ENCODE peak calls at places on chromosomes 13 and 19, in eight cellular contexts. One of them, this sample, is unnamed.

GRCh38 chr19:10260141-10260584 is 8.1 kb downstream of the MRPL4 start:
- DNase-seq in substantia nigra: no peak
- DNase-seq in uterus: no peak
- DNase-seq in GM12891: no peak
- DNase-seq in HAP-1: no peak
- DNase-seq in NCI-H345: no peak
- DNase-seq in stimulated activated effector memory CD8-positive, alpha-beta T cell treated with anti-CD3 and anti-CD28 coated beads, Interleukin-12 subunit alpha, Interleukin-12 subunit beta, amount 100 ng/mL, for 72 hours: peak
- DNase-seq in activated CD4-positive, alpha-beta T cell treated with anti-CD3 and anti-CD28 coated beads, Interleukin-2, amount 10 ng/mL, durations not matched to agents 7 days and 5 days: no peak
- DNase-seq in this sample: no peak

GRCh38 chr19:23823952-23824389 is 65.3 kb upstream of the ZNF681 start:
- DNase-seq in activated CD4-positive, alpha-beta T cell treated with anti-CD3 and anti-CD28 coated beads, Interleukin-2, amount 10 ng/mL, durations not matched to agents 7 days and 5 days: peak
- DNase-seq in GM12891: peak
- DNase-seq in NCI-H345: no peak
- DNase-seq in substantia nigra: no peak
- DNase-seq in stimulated activated effector memory CD8-positive, alpha-beta T cell treated with anti-CD3 and anti-CD28 coated beads, Interleukin-12 subunit alpha, Interleukin-12 subunit beta, amount 100 ng/mL, for 72 hours: no peak
- DNase-seq in HAP-1: peak
- DNase-seq in uterus: no peak
- DNase-seq in this sample: peak

GRCh38 chr13:41562541-41563178 is 105.3 kb downstream of the RGCC start:
- DNase-seq in GM12891: no peak
- DNase-seq in stimulated activated effector memory CD8-positive, alpha-beta T cell treated with anti-CD3 and anti-CD28 coated beads, Interleukin-12 subunit alpha, Interleukin-12 subunit beta, amount 100 ng/mL, for 72 hours: no peak
- DNase-seq in NCI-H345: no peak
- DNase-seq in HAP-1: no peak
- DNase-seq in activated CD4-positive, alpha-beta T cell treated with anti-CD3 and anti-CD28 coated beads, Interleukin-2, amount 10 ng/mL, durations not matched to agents 7 days and 5 days: no peak
- DNase-seq in uterus: no peak
- DNase-seq in substantia nigra: no peak
- DNase-seq in this sample: no peak

GRCh38 chr13:75704942-75705320 is 68.8 kb downstream of the LMO7 start:
- DNase-seq in substantia nigra: no peak
- DNase-seq in stimulated activated effector memory CD8-positive, alpha-beta T cell treated with anti-CD3 and anti-CD28 coated beads, Interleukin-12 subunit alpha, Interleukin-12 subunit beta, amount 100 ng/mL, for 72 hours: no peak
- DNase-seq in HAP-1: peak
- DNase-seq in uterus: no peak
- DNase-seq in GM12891: no peak
- DNase-seq in NCI-H345: peak
- DNase-seq in activated CD4-positive, alpha-beta T cell treated with anti-CD3 and anti-CD28 coated beads, Interleukin-2, amount 10 ng/mL, durations not matched to agents 7 days and 5 days: no peak
- DNase-seq in this sample: no peak

GRCh38 chr19:33390908-33391630 is 17.6 kb downstream of the CEBPG start:
- DNase-seq in HAP-1: no peak
- DNase-seq in GM12891: peak
- DNase-seq in uterus: peak
- DNase-seq in activated CD4-positive, alpha-beta T cell treated with anti-CD3 and anti-CD28 coated beads, Interleukin-2, amount 10 ng/mL, durations not matched to agents 7 days and 5 days: no peak
- DNase-seq in stimulated activated effector memory CD8-positive, alpha-beta T cell treated with anti-CD3 and anti-CD28 coated beads, Interleukin-12 subunit alpha, Interleukin-12 subunit beta, amount 100 ng/mL, for 72 hours: no peak
- DNase-seq in NCI-H345: no peak
- DNase-seq in substantia nigra: no peak
- DNase-seq in this sample: no peak

GRCh38 chr13:25192489-25192888 is 20.4 kb upstream of the AMER2 start:
- DNase-seq in stimulated activated effector memory CD8-positive, alpha-beta T cell treated with anti-CD3 and anti-CD28 coated beads, Interleukin-12 subunit alpha, Interleukin-12 subunit beta, amount 100 ng/mL, for 72 hours: no peak
- DNase-seq in HAP-1: no peak
- DNase-seq in uterus: no peak
- DNase-seq in NCI-H345: no peak
- DNase-seq in substantia nigra: peak
- DNase-seq in GM12891: no peak
- DNase-seq in activated CD4-positive, alpha-beta T cell treated with anti-CD3 and anti-CD28 coated beads, Interleukin-2, amount 10 ng/mL, durations not matched to agents 7 days and 5 days: no peak
- DNase-seq in this sample: no peak

GRCh38 chr19:22935151-22935550 is 67.8 kb downstream of the ZNF728 start:
- DNase-seq in uterus: no peak
- DNase-seq in HAP-1: no peak
- DNase-seq in substantia nigra: no peak
- DNase-seq in activated CD4-positive, alpha-beta T cell treated with anti-CD3 and anti-CD28 coated beads, Interleukin-2, amount 10 ng/mL, durations not matched to agents 7 days and 5 days: no peak
- DNase-seq in GM12891: no peak
- DNase-seq in stimulated activated effector memory CD8-positive, alpha-beta T cell treated with anti-CD3 and anti-CD28 coated beads, Interleukin-12 subunit alpha, Interleukin-12 subunit beta, amount 100 ng/mL, for 72 hours: no peak
- DNase-seq in NCI-H345: no peak
- DNase-seq in this sample: no peak

GRCh38 chr19:29841559-29842367 is 30.0 kb downstream of the CCNE1 start:
- DNase-seq in uterus: no peak
- DNase-seq in HAP-1: peak
- DNase-seq in GM12891: no peak
- DNase-seq in stimulated activated effector memory CD8-positive, alpha-beta T cell treated with anti-CD3 and anti-CD28 coated beads, Interleukin-12 subunit alpha, Interleukin-12 subunit beta, amount 100 ng/mL, for 72 hours: no peak
- DNase-seq in activated CD4-positive, alpha-beta T cell treated with anti-CD3 and anti-CD28 coated beads, Interleukin-2, amount 10 ng/mL, durations not matched to agents 7 days and 5 days: no peak
- DNase-seq in substantia nigra: no peak
- DNase-seq in NCI-H345: peak
- DNase-seq in this sample: peak

GRCh38 chr13:110555601-110556223 is 5.8 kb downstream of the RAB20 start:
- DNase-seq in activated CD4-positive, alpha-beta T cell treated with anti-CD3 and anti-CD28 coated beads, Interleukin-2, amount 10 ng/mL, durations not matched to agents 7 days and 5 days: no peak
- DNase-seq in uterus: no peak
- DNase-seq in stimulated activated effector memory CD8-positive, alpha-beta T cell treated with anti-CD3 and anti-CD28 coated beads, Interleukin-12 subunit alpha, Interleukin-12 subunit beta, amount 100 ng/mL, for 72 hours: no peak
- DNase-seq in HAP-1: no peak
- DNase-seq in substantia nigra: no peak
- DNase-seq in NCI-H345: peak
- DNase-seq in GM12891: no peak
- DNase-seq in this sample: peak

GRCh38 chr13:46179576-46180368 is 2.2 kb downstream of the LCP1 start:
- DNase-seq in uterus: no peak
- DNase-seq in substantia nigra: no peak
- DNase-seq in NCI-H345: no peak
- DNase-seq in stimulated activated effector memory CD8-positive, alpha-beta T cell treated with anti-CD3 and anti-CD28 coated beads, Interleukin-12 subunit alpha, Interleukin-12 subunit beta, amount 100 ng/mL, for 72 hours: peak
- DNase-seq in HAP-1: no peak
- DNase-seq in activated CD4-positive, alpha-beta T cell treated with anti-CD3 and anti-CD28 coated beads, Interleukin-2, amount 10 ng/mL, durations not matched to agents 7 days and 5 days: peak
- DNase-seq in GM12891: no peak
- DNase-seq in this sample: no peak

GRCh38 chr19:18776736-18777135 is 14.4 kb downstream of the COMP start:
- DNase-seq in GM12891: no peak
- DNase-seq in substantia nigra: no peak
- DNase-seq in uterus: no peak
- DNase-seq in activated CD4-positive, alpha-beta T cell treated with anti-CD3 and anti-CD28 coated beads, Interleukin-2, amount 10 ng/mL, durations not matched to agents 7 days and 5 days: no peak
- DNase-seq in HAP-1: no peak
- DNase-seq in NCI-H345: no peak
- DNase-seq in stimulated activated effector memory CD8-positive, alpha-beta T cell treated with anti-CD3 and anti-CD28 coated beads, Interleukin-12 subunit alpha, Interleukin-12 subunit beta, amount 100 ng/mL, for 72 hours: no peak
- DNase-seq in this sample: no peak

GRCh38 chr13:52419080-52419479 is 13.1 kb upstream of the THSD1 start:
- DNase-seq in stimulated activated effector memory CD8-positive, alpha-beta T cell treated with anti-CD3 and anti-CD28 coated beads, Interleukin-12 subunit alpha, Interleukin-12 subunit beta, amount 100 ng/mL, for 72 hours: no peak
- DNase-seq in activated CD4-positive, alpha-beta T cell treated with anti-CD3 and anti-CD28 coated beads, Interleukin-2, amount 10 ng/mL, durations not matched to agents 7 days and 5 days: no peak
- DNase-seq in GM12891: no peak
- DNase-seq in substantia nigra: no peak
- DNase-seq in NCI-H345: no peak
- DNase-seq in uterus: no peak
- DNase-seq in HAP-1: no peak
- DNase-seq in this sample: no peak

GRCh38 chr19:582497-583197 is 7.0 kb upstream of the HCN2 start:
- DNase-seq in stimulated activated effector memory CD8-positive, alpha-beta T cell treated with anti-CD3 and anti-CD28 coated beads, Interleukin-12 subunit alpha, Interleukin-12 subunit beta, amount 100 ng/mL, for 72 hours: no peak
- DNase-seq in substantia nigra: no peak
- DNase-seq in uterus: no peak
- DNase-seq in GM12891: no peak
- DNase-seq in NCI-H345: no peak
- DNase-seq in activated CD4-positive, alpha-beta T cell treated with anti-CD3 and anti-CD28 coated beads, Interleukin-2, amount 10 ng/mL, durations not matched to agents 7 days and 5 days: no peak
- DNase-seq in HAP-1: no peak
- DNase-seq in this sample: no peak

GRCh38 chr13:44710576-44710975 is 134.4 kb upstream of the TSC22D1 start:
- DNase-seq in NCI-H345: no peak
- DNase-seq in substantia nigra: no peak
- DNase-seq in uterus: no peak
- DNase-seq in GM12891: peak
- DNase-seq in activated CD4-positive, alpha-beta T cell treated with anti-CD3 and anti-CD28 coated beads, Interleukin-2, amount 10 ng/mL, durations not matched to agents 7 days and 5 days: no peak
- DNase-seq in stimulated activated effector memory CD8-positive, alpha-beta T cell treated with anti-CD3 and anti-CD28 coated beads, Interleukin-12 subunit alpha, Interleukin-12 subunit beta, amount 100 ng/mL, for 72 hours: no peak
- DNase-seq in HAP-1: no peak
- DNase-seq in this sample: no peak

GRCh38 chr13:50721664-50721976 is 121.9 kb downstream of the DLEU7 start:
- DNase-seq in NCI-H345: no peak
- DNase-seq in activated CD4-positive, alpha-beta T cell treated with anti-CD3 and anti-CD28 coated beads, Interleukin-2, amount 10 ng/mL, durations not matched to agents 7 days and 5 days: no peak
- DNase-seq in stimulated activated effector memory CD8-positive, alpha-beta T cell treated with anti-CD3 and anti-CD28 coated beads, Interleukin-12 subunit alpha, Interleukin-12 subunit beta, amount 100 ng/mL, for 72 hours: no peak
- DNase-seq in GM12891: no peak
- DNase-seq in HAP-1: no peak
- DNase-seq in substantia nigra: no peak
- DNase-seq in uterus: no peak
- DNase-seq in this sample: no peak

GRCh38 chr19:16627194-16627927 is 643 bp downstream of the MED26 start:
- DNase-seq in substantia nigra: no peak
- DNase-seq in GM12891: no peak
- DNase-seq in NCI-H345: no peak
- DNase-seq in activated CD4-positive, alpha-beta T cell treated with anti-CD3 and anti-CD28 coated beads, Interleukin-2, amount 10 ng/mL, durations not matched to agents 7 days and 5 days: peak
- DNase-seq in uterus: no peak
- DNase-seq in HAP-1: peak
- DNase-seq in stimulated activated effector memory CD8-positive, alpha-beta T cell treated with anti-CD3 and anti-CD28 coated beads, Interleukin-12 subunit alpha, Interleukin-12 subunit beta, amount 100 ng/mL, for 72 hours: peak
- DNase-seq in this sample: no peak

GRCh38 chr19:44741841-44742352 is 6.6 kb upstream of the BCL3 start:
- DNase-seq in HAP-1: peak
- DNase-seq in stimulated activated effector memory CD8-positive, alpha-beta T cell treated with anti-CD3 and anti-CD28 coated beads, Interleukin-12 subunit alpha, Interleukin-12 subunit beta, amount 100 ng/mL, for 72 hours: no peak
- DNase-seq in activated CD4-positive, alpha-beta T cell treated with anti-CD3 and anti-CD28 coated beads, Interleukin-2, amount 10 ng/mL, durations not matched to agents 7 days and 5 days: no peak
- DNase-seq in uterus: peak
- DNase-seq in NCI-H345: peak
- DNase-seq in GM12891: no peak
- DNase-seq in substantia nigra: peak
- DNase-seq in this sample: no peak

GRCh38 chr13:75196112-75196855 is 285.7 kb downstream of the TBC1D4 start:
- DNase-seq in substantia nigra: no peak
- DNase-seq in stimulated activated effector memory CD8-positive, alpha-beta T cell treated with anti-CD3 and anti-CD28 coated beads, Interleukin-12 subunit alpha, Interleukin-12 subunit beta, amount 100 ng/mL, for 72 hours: no peak
- DNase-seq in HAP-1: no peak
- DNase-seq in activated CD4-positive, alpha-beta T cell treated with anti-CD3 and anti-CD28 coated beads, Interleukin-2, amount 10 ng/mL, durations not matched to agents 7 days and 5 days: no peak
- DNase-seq in NCI-H345: no peak
- DNase-seq in uterus: no peak
- DNase-seq in GM12891: no peak
- DNase-seq in this sample: no peak

GRCh38 chr13:23467048-23467931 is 33.8 kb upstream of the SACS start:
- DNase-seq in activated CD4-positive, alpha-beta T cell treated with anti-CD3 and anti-CD28 coated beads, Interleukin-2, amount 10 ng/mL, durations not matched to agents 7 days and 5 days: no peak
- DNase-seq in stimulated activated effector memory CD8-positive, alpha-beta T cell treated with anti-CD3 and anti-CD28 coated beads, Interleukin-12 subunit alpha, Interleukin-12 subunit beta, amount 100 ng/mL, for 72 hours: no peak
- DNase-seq in NCI-H345: no peak
- DNase-seq in HAP-1: no peak
- DNase-seq in uterus: no peak
- DNase-seq in substantia nigra: no peak
- DNase-seq in GM12891: no peak
- DNase-seq in this sample: no peak

GRCh38 chr13:19910336-19911072 is 47.1 kb upstream of the ZMYM5 start:
- DNase-seq in activated CD4-positive, alpha-beta T cell treated with anti-CD3 and anti-CD28 coated beads, Interleukin-2, amount 10 ng/mL, durations not matched to agents 7 days and 5 days: no peak
- DNase-seq in GM12891: no peak
- DNase-seq in uterus: no peak
- DNase-seq in NCI-H345: no peak
- DNase-seq in stimulated activated effector memory CD8-positive, alpha-beta T cell treated with anti-CD3 and anti-CD28 coated beads, Interleukin-12 subunit alpha, Interleukin-12 subunit beta, amount 100 ng/mL, for 72 hours: no peak
- DNase-seq in substantia nigra: no peak
- DNase-seq in HAP-1: no peak
- DNase-seq in this sample: no peak

GRCh38 chr19:4278460-4278901 is 585 bp upstream of the SHD start:
- DNase-seq in activated CD4-positive, alpha-beta T cell treated with anti-CD3 and anti-CD28 coated beads, Interleukin-2, amount 10 ng/mL, durations not matched to agents 7 days and 5 days: no peak
- DNase-seq in uterus: no peak
- DNase-seq in GM12891: no peak
- DNase-seq in HAP-1: no peak
- DNase-seq in NCI-H345: no peak
- DNase-seq in substantia nigra: no peak
- DNase-seq in stimulated activated effector memory CD8-positive, alpha-beta T cell treated with anti-CD3 and anti-CD28 coated beads, Interleukin-12 subunit alpha, Interleukin-12 subunit beta, amount 100 ng/mL, for 72 hours: no peak
- DNase-seq in this sample: no peak

GRCh38 chr19:3450796-3451411 is 29.4 kb downstream of the SMIM24 start:
- DNase-seq in activated CD4-positive, alpha-beta T cell treated with anti-CD3 and anti-CD28 coated beads, Interleukin-2, amount 10 ng/mL, durations not matched to agents 7 days and 5 days: no peak
- DNase-seq in HAP-1: no peak
- DNase-seq in substantia nigra: no peak
- DNase-seq in stimulated activated effector memory CD8-positive, alpha-beta T cell treated with anti-CD3 and anti-CD28 coated beads, Interleukin-12 subunit alpha, Interleukin-12 subunit beta, amount 100 ng/mL, for 72 hours: no peak
- DNase-seq in NCI-H345: no peak
- DNase-seq in GM12891: no peak
- DNase-seq in uterus: peak
- DNase-seq in this sample: no peak

GRCh38 chr13:54733639-54734038 is 1705.0 kb downstream of the OLFM4 start:
- DNase-seq in HAP-1: peak
- DNase-seq in substantia nigra: no peak
- DNase-seq in NCI-H345: no peak
- DNase-seq in uterus: no peak
- DNase-seq in GM12891: no peak
- DNase-seq in activated CD4-positive, alpha-beta T cell treated with anti-CD3 and anti-CD28 coated beads, Interleukin-2, amount 10 ng/mL, durations not matched to agents 7 days and 5 days: no peak
- DNase-seq in stimulated activated effector memory CD8-positive, alpha-beta T cell treated with anti-CD3 and anti-CD28 coated beads, Interleukin-12 subunit alpha, Interleukin-12 subunit beta, amount 100 ng/mL, for 72 hours: no peak
- DNase-seq in this sample: peak

GRCh38 chr13:30504081-30504480 is 38.3 kb upstream of the HMGB1 start:
- DNase-seq in uterus: no peak
- DNase-seq in substantia nigra: no peak
- DNase-seq in HAP-1: no peak
- DNase-seq in stimulated activated effector memory CD8-positive, alpha-beta T cell treated with anti-CD3 and anti-CD28 coated beads, Interleukin-12 subunit alpha, Interleukin-12 subunit beta, amount 100 ng/mL, for 72 hours: no peak
- DNase-seq in GM12891: peak
- DNase-seq in NCI-H345: no peak
- DNase-seq in activated CD4-positive, alpha-beta T cell treated with anti-CD3 and anti-CD28 coated beads, Interleukin-2, amount 10 ng/mL, durations not matched to agents 7 days and 5 days: no peak
- DNase-seq in this sample: no peak

GRCh38 chr19:12692960-12693359 is 3.5 kb downstream of the FBXW9 start:
- DNase-seq in HAP-1: no peak
- DNase-seq in substantia nigra: no peak
- DNase-seq in GM12891: no peak
- DNase-seq in stimulated activated effector memory CD8-positive, alpha-beta T cell treated with anti-CD3 and anti-CD28 coated beads, Interleukin-12 subunit alpha, Interleukin-12 subunit beta, amount 100 ng/mL, for 72 hours: no peak
- DNase-seq in uterus: no peak
- DNase-seq in activated CD4-positive, alpha-beta T cell treated with anti-CD3 and anti-CD28 coated beads, Interleukin-2, amount 10 ng/mL, durations not matched to agents 7 days and 5 days: no peak
- DNase-seq in NCI-H345: no peak
- DNase-seq in this sample: no peak

GRCh38 chr19:3821857-3822364 is 35.7 kb upstream of the MATK start:
- DNase-seq in HAP-1: peak
- DNase-seq in stimulated activated effector memory CD8-positive, alpha-beta T cell treated with anti-CD3 and anti-CD28 coated beads, Interleukin-12 subunit alpha, Interleukin-12 subunit beta, amount 100 ng/mL, for 72 hours: peak
- DNase-seq in uterus: no peak
- DNase-seq in GM12891: peak
- DNase-seq in NCI-H345: peak
- DNase-seq in substantia nigra: no peak
- DNase-seq in activated CD4-positive, alpha-beta T cell treated with anti-CD3 and anti-CD28 coated beads, Interleukin-2, amount 10 ng/mL, durations not matched to agents 7 days and 5 days: peak
- DNase-seq in this sample: peak

GRCh38 chr13:41428155-41428554 is 29.2 kb upstream of the RGCC start:
- DNase-seq in activated CD4-positive, alpha-beta T cell treated with anti-CD3 and anti-CD28 coated beads, Interleukin-2, amount 10 ng/mL, durations not matched to agents 7 days and 5 days: peak
- DNase-seq in HAP-1: no peak
- DNase-seq in NCI-H345: no peak
- DNase-seq in GM12891: no peak
- DNase-seq in uterus: no peak
- DNase-seq in stimulated activated effector memory CD8-positive, alpha-beta T cell treated with anti-CD3 and anti-CD28 coated beads, Interleukin-12 subunit alpha, Interleukin-12 subunit beta, amount 100 ng/mL, for 72 hours: peak
- DNase-seq in substantia nigra: peak
- DNase-seq in this sample: no peak

GRCh38 chr13:44188257-44188656 is 185.4 kb upstream of the SERP2 start:
- DNase-seq in uterus: no peak
- DNase-seq in HAP-1: no peak
- DNase-seq in substantia nigra: no peak
- DNase-seq in NCI-H345: no peak
- DNase-seq in stimulated activated effector memory CD8-positive, alpha-beta T cell treated with anti-CD3 and anti-CD28 coated beads, Interleukin-12 subunit alpha, Interleukin-12 subunit beta, amount 100 ng/mL, for 72 hours: no peak
- DNase-seq in GM12891: no peak
- DNase-seq in activated CD4-positive, alpha-beta T cell treated with anti-CD3 and anti-CD28 coated beads, Interleukin-2, amount 10 ng/mL, durations not matched to agents 7 days and 5 days: no peak
- DNase-seq in this sample: no peak

GRCh38 chr19:35741216-35741541 is 1.1 kb downstream of the IGFLR1 start:
- DNase-seq in GM12891: no peak
- DNase-seq in substantia nigra: no peak
- DNase-seq in HAP-1: no peak
- DNase-seq in activated CD4-positive, alpha-beta T cell treated with anti-CD3 and anti-CD28 coated beads, Interleukin-2, amount 10 ng/mL, durations not matched to agents 7 days and 5 days: no peak
- DNase-seq in NCI-H345: no peak
- DNase-seq in stimulated activated effector memory CD8-positive, alpha-beta T cell treated with anti-CD3 and anti-CD28 coated beads, Interleukin-12 subunit alpha, Interleukin-12 subunit beta, amount 100 ng/mL, for 72 hours: no peak
- DNase-seq in uterus: no peak
- DNase-seq in this sample: no peak

GRCh38 chr13:45490068-45490467 is 25.3 kb downstream of the COG3 start:
- DNase-seq in uterus: no peak
- DNase-seq in activated CD4-positive, alpha-beta T cell treated with anti-CD3 and anti-CD28 coated beads, Interleukin-2, amount 10 ng/mL, durations not matched to agents 7 days and 5 days: peak
- DNase-seq in stimulated activated effector memory CD8-positive, alpha-beta T cell treated with anti-CD3 and anti-CD28 coated beads, Interleukin-12 subunit alpha, Interleukin-12 subunit beta, amount 100 ng/mL, for 72 hours: no peak
- DNase-seq in substantia nigra: no peak
- DNase-seq in GM12891: no peak
- DNase-seq in NCI-H345: no peak
- DNase-seq in HAP-1: peak
- DNase-seq in this sample: peak

GRCh38 chr13:94825507-94825906 is 113.2 kb upstream of the SOX21 start:
- DNase-seq in stimulated activated effector memory CD8-positive, alpha-beta T cell treated with anti-CD3 and anti-CD28 coated beads, Interleukin-12 subunit alpha, Interleukin-12 subunit beta, amount 100 ng/mL, for 72 hours: no peak
- DNase-seq in GM12891: no peak
- DNase-seq in substantia nigra: peak
- DNase-seq in uterus: peak
- DNase-seq in activated CD4-positive, alpha-beta T cell treated with anti-CD3 and anti-CD28 coated beads, Interleukin-2, amount 10 ng/mL, durations not matched to agents 7 days and 5 days: no peak
- DNase-seq in HAP-1: peak
- DNase-seq in NCI-H345: peak
- DNase-seq in this sample: no peak

GRCh38 chr19:54325194-54325621 is 12.2 kb upstream of the LILRA5 start:
- DNase-seq in stimulated activated effector memory CD8-positive, alpha-beta T cell treated with anti-CD3 and anti-CD28 coated beads, Interleukin-12 subunit alpha, Interleukin-12 subunit beta, amount 100 ng/mL, for 72 hours: peak
- DNase-seq in GM12891: peak
- DNase-seq in substantia nigra: no peak
- DNase-seq in NCI-H345: peak
- DNase-seq in activated CD4-positive, alpha-beta T cell treated with anti-CD3 and anti-CD28 coated beads, Interleukin-2, amount 10 ng/mL, durations not matched to agents 7 days and 5 days: peak
- DNase-seq in HAP-1: peak
- DNase-seq in uterus: no peak
- DNase-seq in this sample: peak

GRCh38 chr19:2042485-2043268 is 8.4 kb downstream of the MKNK2 start:
- DNase-seq in NCI-H345: no peak
- DNase-seq in GM12891: no peak
- DNase-seq in substantia nigra: no peak
- DNase-seq in activated CD4-positive, alpha-beta T cell treated with anti-CD3 and anti-CD28 coated beads, Interleukin-2, amount 10 ng/mL, durations not matched to agents 7 days and 5 days: no peak
- DNase-seq in HAP-1: peak
- DNase-seq in uterus: peak
- DNase-seq in stimulated activated effector memory CD8-positive, alpha-beta T cell treated with anti-CD3 and anti-CD28 coated beads, Interleukin-12 subunit alpha, Interleukin-12 subunit beta, amount 100 ng/mL, for 72 hours: no peak
- DNase-seq in this sample: no peak

GRCh38 chr13:25214371-25215252 is 42.5 kb upstream of the AMER2 start:
- DNase-seq in HAP-1: peak
- DNase-seq in GM12891: no peak
- DNase-seq in activated CD4-positive, alpha-beta T cell treated with anti-CD3 and anti-CD28 coated beads, Interleukin-2, amount 10 ng/mL, durations not matched to agents 7 days and 5 days: no peak
- DNase-seq in NCI-H345: no peak
- DNase-seq in uterus: no peak
- DNase-seq in substantia nigra: no peak
- DNase-seq in stimulated activated effector memory CD8-positive, alpha-beta T cell treated with anti-CD3 and anti-CD28 coated beads, Interleukin-12 subunit alpha, Interleukin-12 subunit beta, amount 100 ng/mL, for 72 hours: no peak
- DNase-seq in this sample: no peak

This sample was measured in NCI-H526.